ENCODE peak calls at places on chromosomes 3 and 15, in seven cellular contexts. R is fibroblast of lung, H is mesendoderm, C is RWPE1, U is psoas muscle, W is aorta, V is esophagus muscularis mucosa. A is an unnamed sample.

GRCh38 chr3:181999314-181999713 is 287.6 kb downstream of the SOX2 start:
- DNase-seq in U (no peak), C (no peak), H (no peak), W (no peak), R (no peak), V (no peak), A (no peak)

GRCh38 chr15:30962079-30962478 is 29.3 kb downstream of the MTMR10 start:
- DNase-seq in H (no peak), W (no peak), R (no peak), U (peak), V (no peak), C (peak), A (no peak)

GRCh38 chr3:38477839-38478450 is 18.2 kb upstream of the EXOG start:
- DNase-seq in C (no peak), H (no peak), W (no peak), U (no peak), V (peak), R (no peak), A (no peak)

GRCh38 chr3:8278448-8278847 is 223.2 kb upstream of the LMCD1 start:
- DNase-seq in C (no peak), W (no peak), R (no peak), U (no peak), V (no peak), H (peak), A (no peak)

GRCh38 chr3:112604536-112604935 is 36.4 kb downstream of the CCDC80 start:
- DNase-seq in V (no peak), W (no peak), U (no peak), R (peak), H (no peak), C (no peak), A (no peak)

GRCh38 chr15:46848704-46849103 is 868.6 kb upstream of the SEMA6D start:
- DNase-seq in W (no peak), R (peak), C (peak), H (no peak), U (no peak), V (no peak), A (no peak)

GRCh38 chr15:73305331-73306211 is 63.2 kb downstream of the HCN4 start:
- DNase-seq in U (no peak), C (peak), R (peak), H (peak), V (no peak), W (no peak), A (no peak)

GRCh38 chr3:64796597-64796996 is 108.8 kb upstream of the ADAMTS9 start:
- DNase-seq in W (no peak), V (no peak), C (no peak), U (no peak), R (no peak), H (no peak), A (no peak)

DNA sequence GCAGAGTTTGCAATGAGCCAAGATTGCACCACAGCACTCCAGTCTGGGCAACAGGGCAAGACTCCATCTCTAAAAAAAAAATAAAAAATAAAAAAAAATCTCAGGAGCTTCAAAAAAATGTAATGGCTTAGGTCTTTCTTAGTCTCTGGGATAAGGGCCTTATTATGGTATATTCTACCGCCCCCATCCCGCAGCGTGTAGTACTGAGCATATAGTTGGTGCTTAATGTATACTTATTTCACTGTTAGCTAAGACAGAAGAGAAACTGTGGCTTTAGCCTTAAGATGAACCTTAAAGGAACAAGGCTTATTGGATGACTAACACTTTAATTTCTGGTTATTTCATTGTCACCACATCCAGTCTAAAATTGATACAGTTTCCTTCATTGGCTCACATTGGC is 17.2 kb upstream of the RAF1 start:
- DNase-seq in R (no peak), W (no peak), H (no peak), V (no peak), U (no peak), C (no peak), A (no peak)
- H3K27ac ChIP-seq in R (peak), W (no peak), H (no peak), V (no peak), U (peak), C (no peak), A (no peak)

DNA sequence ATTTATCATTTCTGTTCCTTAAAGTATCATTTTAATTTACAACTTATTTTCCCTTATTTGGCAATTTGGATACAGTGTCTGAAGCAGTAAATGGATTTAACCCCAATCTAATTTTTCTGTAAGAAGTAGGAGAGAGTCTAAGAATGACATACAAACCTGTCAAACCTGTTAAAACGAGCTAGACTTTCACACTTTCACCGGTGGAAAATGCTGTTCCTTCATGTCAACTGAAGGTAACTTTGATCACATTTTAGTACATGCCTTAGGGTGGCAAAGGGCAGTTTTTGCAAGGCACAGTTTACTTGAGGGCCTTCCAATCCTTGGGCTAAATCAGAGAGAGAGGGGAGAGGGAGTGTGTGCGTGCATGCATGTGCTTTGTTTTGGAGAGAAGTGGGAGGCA is 221.4 kb downstream of the THSD4 start:
- DNase-seq in V (no peak), H (peak), R (no peak), U (no peak), C (peak), W (no peak), A (no peak)
- H3K27ac ChIP-seq in V (no peak), H (no peak), R (no peak), U (no peak), C (no peak), W (no peak), A (no peak)

DNA sequence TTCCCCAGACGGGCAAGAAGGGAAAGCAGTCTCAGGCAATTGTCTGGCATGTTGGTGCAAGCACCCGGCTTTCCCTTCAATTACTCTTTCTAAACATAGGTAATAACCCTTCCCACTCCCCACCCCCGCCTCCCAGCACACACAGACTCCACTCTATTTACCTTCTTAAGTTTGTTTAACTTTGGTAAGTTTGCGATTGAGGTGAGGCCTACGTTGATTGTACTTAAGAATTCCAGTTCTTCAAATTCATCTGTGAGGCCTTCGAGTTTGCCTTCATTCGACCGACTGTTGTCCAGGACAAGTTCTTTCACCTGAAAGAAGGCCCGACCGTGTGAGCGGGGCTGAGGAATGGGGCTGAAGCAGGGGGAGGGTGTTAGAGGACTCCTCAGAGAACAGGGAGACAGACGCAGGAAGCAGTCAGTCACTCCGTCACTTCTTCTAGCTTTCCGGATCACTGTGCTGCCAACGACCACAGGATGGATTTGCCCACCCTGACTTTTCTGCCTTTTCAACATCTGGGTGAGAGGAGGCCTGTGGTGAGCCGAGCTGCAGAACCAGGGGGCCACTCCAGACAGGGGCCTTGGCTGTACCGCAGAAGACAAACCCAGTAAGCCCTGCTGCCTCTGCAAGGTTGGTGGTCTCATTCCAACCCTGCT is 33.0 kb downstream of the ANP32A start:
- DNase-seq in R (no peak), W (no peak), V (no peak), H (no peak), C (peak), U (no peak), A (no peak)
- H3K27ac ChIP-seq in R (no peak), W (no peak), V (no peak), H (no peak), C (peak), U (no peak), A (peak)

DNA sequence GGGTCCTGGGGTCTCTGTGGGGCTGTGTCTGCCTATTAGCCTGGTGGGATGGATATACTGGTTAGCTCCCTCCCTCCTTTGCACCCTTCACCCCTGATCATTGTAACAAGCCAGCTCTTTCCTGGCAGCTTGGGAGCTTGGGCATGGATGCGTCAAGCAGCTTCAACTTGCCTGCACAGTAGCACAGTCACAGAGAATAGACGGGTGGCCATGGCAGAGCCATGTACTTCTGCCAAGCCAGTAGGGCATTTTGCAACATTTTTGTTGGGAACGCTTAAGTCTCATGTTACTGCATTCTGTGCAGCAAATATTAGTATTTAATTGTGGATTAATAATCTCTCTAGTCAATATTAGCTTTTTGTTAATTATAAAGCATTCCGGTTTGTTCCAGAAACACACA is 65.3 kb downstream of the SMAD6 start:
- DNase-seq in C (no peak), H (no peak), R (no peak), W (peak), U (peak), V (no peak), A (no peak)
- H3K27ac ChIP-seq in C (no peak), H (no peak), R (no peak), W (no peak), U (no peak), V (no peak), A (no peak)

GRCh38 chr3:42172047-42172654 is 81.0 kb downstream of the TRAK1 start:
- DNase-seq in C (no peak), W (no peak), V (no peak), H (no peak), U (no peak), R (no peak), A (no peak)

GRCh38 chr3:42166662-42167300 is 75.6 kb downstream of the TRAK1 start:
- DNase-seq in H (no peak), V (no peak), U (no peak), W (no peak), C (no peak), R (no peak), A (no peak)

GRCh38 chr3:42173307-42173706 is 82.2 kb downstream of the TRAK1 start:
- DNase-seq in R (no peak), V (no peak), U (no peak), W (no peak), C (no peak), H (no peak), A (no peak)

GRCh38 chr3:42166214-42166613 is 75.1 kb downstream of the TRAK1 start:
- DNase-seq in V (no peak), H (no peak), W (no peak), R (no peak), U (no peak), C (no peak), A (no peak)

GRCh38 chr3:42169579-42169978 is 78.4 kb downstream of the TRAK1 start:
- DNase-seq in U (no peak), H (no peak), R (no peak), C (no peak), V (no peak), W (no peak), A (no peak)
- H3K27ac ChIP-seq in U (peak), H (no peak), R (no peak), C (no peak), V (no peak), W (no peak), A (no peak)

GRCh38 chr3:66933233-66933632 is 64.9 kb upstream of the KBTBD8 start:
- DNase-seq in R (no peak), C (no peak), V (no peak), H (peak), U (no peak), W (no peak), A (no peak)
- H3K27ac ChIP-seq in R (no peak), C (no peak), V (no peak), H (no peak), U (no peak), W (no peak), A (no peak)

DNA sequence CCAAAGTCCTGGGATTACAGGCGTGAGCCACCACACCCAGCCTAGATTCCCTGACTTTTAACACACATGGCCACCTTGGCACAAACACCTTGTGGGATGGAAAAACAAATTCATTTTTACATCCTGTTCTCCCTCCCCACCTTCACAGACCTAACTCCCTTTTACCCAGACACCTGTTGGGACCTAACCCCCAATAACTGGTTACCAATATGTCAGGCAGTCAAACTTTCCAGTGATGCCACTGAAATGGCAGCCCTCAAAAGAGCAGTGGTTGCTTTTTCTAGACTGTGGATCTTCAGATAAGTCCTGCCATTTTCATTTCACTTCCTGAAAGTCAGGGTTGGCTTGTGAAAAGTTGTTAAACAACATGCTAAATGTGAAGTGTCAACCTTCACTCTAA is 34.9 kb downstream of the SIN3A start:
- DNase-seq in C (no peak), W (no peak), H (no peak), R (no peak), V (no peak), U (no peak), A (no peak)
- H3K27ac ChIP-seq in C (peak), W (no peak), H (no peak), R (no peak), V (no peak), U (no peak), A (no peak)

GRCh38 chr15:57312006-57312322 is 64.3 kb upstream of the CGNL1 start:
- DNase-seq in H (no peak), V (no peak), W (no peak), R (no peak), U (no peak), C (no peak), A (no peak)
- H3K27ac ChIP-seq in H (no peak), V (no peak), W (no peak), R (no peak), U (no peak), C (no peak), A (no peak)